ENCODE peak calls at places on chromosomes 2 and 18, in seven cellular contexts. J is SJSA1, Y is adipocyte, Z is endodermal cell, C is mammary epithelial cell, O is heart left ventricle, I is pancreas. H is an unnamed sample. For H3K4me1, the result is how much of the 10 kb centered on the place peaks cover.

GRCh38 chr18:47263197-47263827 is 11.9 kb upstream of the SKOR2 start:
- DNase-seq in J (peak), Y (no peak), Z (peak), C (no peak), O (no peak), I (no peak), H (no peak)

GRCh38 chr2:34012728-34013302 is 413.7 kb upstream of the FAM98A start:
- DNase-seq in J (peak), Y (peak), Z (peak), C (peak), O (peak), I (peak), H (peak)

GRCh38 chr18:3175195-3175758 is 44.5 kb downstream of the MYOM1 start:
- DNase-seq in J (peak), Y (peak), Z (no peak), C (no peak), O (no peak), I (no peak), H (no peak)

GRCh38 chr2:173355866-173356508 is 1.3 kb downstream of the CDCA7 start:
- DNase-seq in J (peak), Y (no peak), Z (peak), C (peak), O (no peak), I (no peak), H (no peak)

GRCh38 chr2:46031124-46031523 is 266.1 kb upstream of the EPAS1 start:
- DNase-seq in J (no peak), Y (no peak), Z (no peak), C (no peak), O (no peak), I (no peak), H (no peak)

GRCh38 chr18:58223717-58224424 is 179.8 kb downstream of the NEDD4L start:
- DNase-seq in J (peak), Y (peak), Z (no peak), C (peak), O (peak), I (peak), H (peak)

GRCh38 chr18:23056315-23056714 is 79.0 kb upstream of the CABLES1 start:
- DNase-seq in J (no peak), Y (no peak), Z (no peak), C (no peak), O (no peak), I (no peak), H (no peak)

GRCh38 chr2:235493402-235493774 is 455 bp upstream of the AGAP1 start:
- DNase-seq in J (no peak), Y (no peak), Z (no peak), C (no peak), O (no peak), I (peak), H (peak)

GRCh38 chr2:11370377-11371098 is 26.1 kb upstream of the ROCK2 start:
- DNase-seq in J (no peak), Y (no peak), Z (no peak), C (peak), O (no peak), I (no peak), H (no peak)

GRCh38 chr2:11375025-11375688 is 30.7 kb upstream of the ROCK2 start:
- DNase-seq in J (no peak), Y (no peak), Z (no peak), C (no peak), O (no peak), I (no peak), H (no peak)

GRCh38 chr2:11371099-11371937 is 26.9 kb upstream of the ROCK2 start:
- DNase-seq in J (no peak), Y (peak), Z (no peak), C (no peak), O (no peak), I (no peak), H (no peak)

GRCh38 chr2:11375689-11376027 is 31.2 kb upstream of the ROCK2 start:
- DNase-seq in J (no peak), Y (no peak), Z (no peak), C (no peak), O (no peak), I (no peak), H (no peak)

GRCh38 chr2:11373096-11373495 is 28.7 kb upstream of the ROCK2 start:
- DNase-seq in J (no peak), Y (no peak), Z (no peak), C (no peak), O (no peak), I (no peak), H (no peak)
- H3K4me1 ChIP-seq in J (under half), Y (under half), Z (under half), C (under half), O (under half), I (under half), H (under half)

GRCh38 chr2:37664190-37664751 is 7.2 kb downstream of the CDC42EP3 start:
- DNase-seq in J (no peak), Y (no peak), Z (no peak), C (no peak), O (no peak), I (no peak), H (no peak)
- H3K4me1 ChIP-seq in J (under half), Y (under half), Z (under half), C (under half), O (under half), I (under half), H (half or more)

DNA sequence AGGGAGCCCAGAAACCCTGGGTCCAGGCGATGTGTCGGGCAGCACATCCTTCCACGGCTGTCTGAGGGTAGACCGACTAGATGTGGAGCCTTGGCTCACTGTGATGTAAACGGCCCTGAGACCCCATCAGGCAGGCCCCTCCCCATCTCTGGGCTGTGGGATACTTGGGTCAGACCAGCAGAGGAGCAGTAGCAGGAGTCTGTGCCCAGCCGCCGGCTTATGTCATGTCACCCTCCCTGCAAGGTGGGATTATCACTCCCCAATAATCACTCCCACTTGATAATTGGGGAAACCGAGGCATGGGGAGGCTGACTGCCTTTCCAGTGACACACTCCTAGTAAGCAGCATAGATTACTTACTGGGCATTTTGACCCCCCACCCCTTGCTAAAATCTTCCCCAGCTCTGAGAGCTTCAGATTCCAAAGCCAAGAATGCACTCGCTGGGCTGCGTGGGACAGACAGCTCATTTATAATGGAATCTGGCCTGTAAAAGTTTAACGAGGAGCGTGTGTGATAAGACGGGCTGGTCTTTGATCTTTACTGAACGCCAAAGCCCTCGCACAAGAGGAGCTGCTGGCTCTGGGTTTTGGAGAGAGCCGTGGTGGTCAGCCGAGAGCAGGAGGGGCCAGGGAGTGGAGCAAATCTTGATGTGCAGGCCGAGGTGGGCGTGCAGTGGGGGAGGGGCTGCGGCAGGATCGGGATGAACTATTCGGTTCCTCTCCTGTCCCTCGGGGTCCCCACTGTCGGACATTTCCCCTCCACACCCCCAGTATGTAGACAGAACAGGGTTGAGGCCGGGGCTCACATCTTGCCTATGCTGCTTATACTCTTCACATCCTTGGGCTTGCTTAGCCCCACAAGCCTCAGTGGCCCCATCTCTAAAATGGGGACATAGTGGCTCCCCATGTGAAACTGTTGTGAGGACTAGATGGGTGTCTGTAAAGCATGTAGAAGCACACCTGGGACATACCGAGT is 200.0 kb downstream of the GLI2 start:
- DNase-seq in J (peak), Y (peak), Z (no peak), C (no peak), O (no peak), I (no peak), H (peak)
- H3K4me1 ChIP-seq in J (half or more), Y (half or more), Z (under half), C (under half), O (under half), I (under half), H (half or more)

GRCh38 chr2:30240162-30240696 is 8.9 kb downstream of the LBH start:
- DNase-seq in J (no peak), Y (no peak), Z (no peak), C (no peak), O (no peak), I (no peak), H (no peak)
- H3K4me1 ChIP-seq in J (under half), Y (under half), Z (under half), C (under half), O (under half), I (under half), H (under half)

DNA sequence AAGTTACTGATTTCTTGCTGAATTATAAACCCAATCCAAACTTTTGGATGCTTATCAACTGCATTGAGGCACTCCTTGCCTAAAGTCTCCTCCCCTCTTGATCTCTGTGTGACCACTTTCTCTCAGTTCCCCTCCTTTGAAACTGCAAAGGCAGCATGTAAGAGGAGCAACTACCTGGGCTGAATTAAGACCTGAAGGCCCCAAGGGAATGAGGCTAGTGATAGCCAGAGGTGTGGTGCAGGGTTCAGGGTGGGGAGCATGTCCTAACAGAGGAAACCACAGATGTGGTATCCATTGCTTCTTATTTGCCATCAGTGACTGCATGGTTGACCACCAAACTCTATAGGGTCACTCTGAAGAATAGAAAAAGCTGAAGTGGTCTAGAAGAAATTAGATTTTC is 557.9 kb downstream of the TNS1 start:
- DNase-seq in J (no peak), Y (no peak), Z (no peak), C (no peak), O (no peak), I (no peak), H (no peak)
- H3K4me1 ChIP-seq in J (under half), Y (under half), Z (under half), C (under half), O (under half), I (under half), H (under half)

DNA sequence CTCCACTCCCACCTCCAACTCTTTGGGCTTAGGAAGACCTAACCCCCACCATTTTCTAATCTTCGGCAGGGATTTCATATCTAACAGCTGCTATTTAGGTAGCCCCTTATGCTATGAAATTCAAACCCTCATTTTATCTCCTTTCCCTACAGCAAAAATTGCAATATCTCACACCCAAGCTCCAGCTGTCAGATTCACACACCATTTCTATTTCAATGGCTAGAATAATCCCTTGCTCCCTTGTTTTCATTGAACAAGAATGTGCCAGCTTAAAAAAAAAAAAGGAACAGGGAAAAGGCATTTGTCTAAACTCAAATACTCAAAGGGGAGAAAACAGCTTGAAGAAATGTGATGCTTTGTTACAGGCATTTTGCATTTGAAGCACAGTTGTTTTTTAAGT is 850.6 kb upstream of the ACVR2A start:
- DNase-seq in J (no peak), Y (no peak), Z (no peak), C (no peak), O (no peak), I (no peak), H (no peak)
- H3K4me1 ChIP-seq in J (under half), Y (under half), Z (under half), C (under half), O (under half), I (under half), H (under half)

H was measured in astrocyte.